ENCODE peak calls at places on chromosomes 11 and 22, in eight cellular contexts. One of them, this sample, is unnamed.

GRCh38 chr22:28822930-28823481 is 22.6 kb upstream of the XBP1 start:
- DNase-seq in WTC11: no peak
- DNase-seq in naive B cell: no peak
- DNase-seq in activated naive CD8-positive, alpha-beta T cell treated with anti-CD3 and anti-CD28 coated beads, Interleukin-2, amount 50 U/mL, for 24 hours: no peak
- DNase-seq in fibroblast of the conjunctiva: no peak
- DNase-seq in T-helper 2 cell: no peak
- DNase-seq in IMR-90: no peak
- DNase-seq in H7: no peak
- DNase-seq in this sample: no peak

GRCh38 chr11:433641-434040 is 8.2 kb downstream of the ANO9 start:
- DNase-seq in T-helper 2 cell: no peak
- DNase-seq in fibroblast of the conjunctiva: no peak
- DNase-seq in H7: no peak
- DNase-seq in naive B cell: no peak
- DNase-seq in IMR-90: no peak
- DNase-seq in WTC11: no peak
- DNase-seq in activated naive CD8-positive, alpha-beta T cell treated with anti-CD3 and anti-CD28 coated beads, Interleukin-2, amount 50 U/mL, for 24 hours: no peak
- DNase-seq in this sample: no peak

GRCh38 chr11:116424615-116425261 is 348.0 kb downstream of the BUD13 start:
- DNase-seq in T-helper 2 cell: no peak
- DNase-seq in naive B cell: no peak
- DNase-seq in WTC11: no peak
- DNase-seq in IMR-90: no peak
- DNase-seq in activated naive CD8-positive, alpha-beta T cell treated with anti-CD3 and anti-CD28 coated beads, Interleukin-2, amount 50 U/mL, for 24 hours: no peak
- DNase-seq in fibroblast of the conjunctiva: no peak
- DNase-seq in H7: no peak
- DNase-seq in this sample: no peak

GRCh38 chr22:46664301-46664855 is 44.2 kb downstream of the GRAMD4 start:
- DNase-seq in IMR-90: no peak
- DNase-seq in H7: no peak
- DNase-seq in naive B cell: no peak
- DNase-seq in activated naive CD8-positive, alpha-beta T cell treated with anti-CD3 and anti-CD28 coated beads, Interleukin-2, amount 50 U/mL, for 24 hours: no peak
- DNase-seq in WTC11: no peak
- DNase-seq in fibroblast of the conjunctiva: no peak
- DNase-seq in T-helper 2 cell: no peak
- DNase-seq in this sample: no peak

GRCh38 chr22:30490399-30490798 is 15.1 kb downstream of the SEC14L4 start:
- DNase-seq in H7: peak
- DNase-seq in T-helper 2 cell: no peak
- DNase-seq in activated naive CD8-positive, alpha-beta T cell treated with anti-CD3 and anti-CD28 coated beads, Interleukin-2, amount 50 U/mL, for 24 hours: no peak
- DNase-seq in fibroblast of the conjunctiva: no peak
- DNase-seq in naive B cell: no peak
- DNase-seq in WTC11: peak
- DNase-seq in IMR-90: no peak
- DNase-seq in this sample: no peak

GRCh38 chr11:3085052-3085451 is 27.8 kb upstream of the CARS1 start:
- DNase-seq in H7: no peak
- DNase-seq in T-helper 2 cell: no peak
- DNase-seq in naive B cell: no peak
- DNase-seq in activated naive CD8-positive, alpha-beta T cell treated with anti-CD3 and anti-CD28 coated beads, Interleukin-2, amount 50 U/mL, for 24 hours: no peak
- DNase-seq in fibroblast of the conjunctiva: no peak
- DNase-seq in IMR-90: no peak
- DNase-seq in WTC11: no peak
- DNase-seq in this sample: no peak

GRCh38 chr11:78295347-78295746 is 106.6 kb downstream of the USP35 start:
- DNase-seq in H7: no peak
- DNase-seq in fibroblast of the conjunctiva: no peak
- DNase-seq in naive B cell: no peak
- DNase-seq in T-helper 2 cell: no peak
- DNase-seq in activated naive CD8-positive, alpha-beta T cell treated with anti-CD3 and anti-CD28 coated beads, Interleukin-2, amount 50 U/mL, for 24 hours: no peak
- DNase-seq in WTC11: no peak
- DNase-seq in IMR-90: no peak
- DNase-seq in this sample: no peak

GRCh38 chr11:114110123-114110522 is 50.6 kb downstream of the ZBTB16 start:
- DNase-seq in activated naive CD8-positive, alpha-beta T cell treated with anti-CD3 and anti-CD28 coated beads, Interleukin-2, amount 50 U/mL, for 24 hours: no peak
- DNase-seq in H7: no peak
- DNase-seq in fibroblast of the conjunctiva: no peak
- DNase-seq in WTC11: no peak
- DNase-seq in naive B cell: no peak
- DNase-seq in T-helper 2 cell: no peak
- DNase-seq in IMR-90: no peak
- DNase-seq in this sample: no peak

GRCh38 chr11:60801194-60801593 is 16.1 kb downstream of the MS4A10 start:
- DNase-seq in fibroblast of the conjunctiva: no peak
- DNase-seq in naive B cell: no peak
- DNase-seq in T-helper 2 cell: no peak
- DNase-seq in H7: no peak
- DNase-seq in IMR-90: no peak
- DNase-seq in WTC11: no peak
- DNase-seq in activated naive CD8-positive, alpha-beta T cell treated with anti-CD3 and anti-CD28 coated beads, Interleukin-2, amount 50 U/mL, for 24 hours: no peak
- DNase-seq in this sample: no peak

GRCh38 chr22:38068641-38069371 is 11.6 kb downstream of the PICK1 start:
- DNase-seq in WTC11: no peak
- DNase-seq in H7: peak
- DNase-seq in IMR-90: no peak
- DNase-seq in fibroblast of the conjunctiva: no peak
- DNase-seq in T-helper 2 cell: no peak
- DNase-seq in activated naive CD8-positive, alpha-beta T cell treated with anti-CD3 and anti-CD28 coated beads, Interleukin-2, amount 50 U/mL, for 24 hours: no peak
- DNase-seq in naive B cell: no peak
- DNase-seq in this sample: no peak

GRCh38 chr11:18145837-18146236 is 13.5 kb downstream of the MRGPRX3 start:
- DNase-seq in WTC11: no peak
- DNase-seq in fibroblast of the conjunctiva: no peak
- DNase-seq in H7: no peak
- DNase-seq in T-helper 2 cell: no peak
- DNase-seq in IMR-90: no peak
- DNase-seq in activated naive CD8-positive, alpha-beta T cell treated with anti-CD3 and anti-CD28 coated beads, Interleukin-2, amount 50 U/mL, for 24 hours: no peak
- DNase-seq in naive B cell: no peak
- DNase-seq in this sample: no peak

GRCh38 chr11:128367573-128367972 is 219.8 kb downstream of the ETS1 start:
- DNase-seq in IMR-90: no peak
- DNase-seq in T-helper 2 cell: no peak
- DNase-seq in H7: no peak
- DNase-seq in fibroblast of the conjunctiva: no peak
- DNase-seq in activated naive CD8-positive, alpha-beta T cell treated with anti-CD3 and anti-CD28 coated beads, Interleukin-2, amount 50 U/mL, for 24 hours: no peak
- DNase-seq in naive B cell: peak
- DNase-seq in WTC11: no peak
- DNase-seq in this sample: no peak

GRCh38 chr22:49727191-49727880 is 100.3 kb downstream of the BRD1 start:
- DNase-seq in naive B cell: no peak
- DNase-seq in WTC11: no peak
- DNase-seq in T-helper 2 cell: no peak
- DNase-seq in activated naive CD8-positive, alpha-beta T cell treated with anti-CD3 and anti-CD28 coated beads, Interleukin-2, amount 50 U/mL, for 24 hours: no peak
- DNase-seq in H7: peak
- DNase-seq in IMR-90: no peak
- DNase-seq in fibroblast of the conjunctiva: no peak
- DNase-seq in this sample: no peak

GRCh38 chr22:20402960-20403778 is 9.2 kb downstream of the ZNF74 start:
- DNase-seq in WTC11: no peak
- DNase-seq in naive B cell: no peak
- DNase-seq in H7: peak
- DNase-seq in fibroblast of the conjunctiva: no peak
- DNase-seq in IMR-90: no peak
- DNase-seq in activated naive CD8-positive, alpha-beta T cell treated with anti-CD3 and anti-CD28 coated beads, Interleukin-2, amount 50 U/mL, for 24 hours: no peak
- DNase-seq in T-helper 2 cell: no peak
- DNase-seq in this sample: no peak

GRCh38 chr11:82718307-82718706 is 15.4 kb downstream of the FAM181B start:
- DNase-seq in H7: peak
- DNase-seq in fibroblast of the conjunctiva: peak
- DNase-seq in naive B cell: peak
- DNase-seq in T-helper 2 cell: no peak
- DNase-seq in IMR-90: peak
- DNase-seq in activated naive CD8-positive, alpha-beta T cell treated with anti-CD3 and anti-CD28 coated beads, Interleukin-2, amount 50 U/mL, for 24 hours: no peak
- DNase-seq in WTC11: peak
- DNase-seq in this sample: peak

GRCh38 chr11:71247551-71248250 is 4.7 kb downstream of the SHANK2 start:
- DNase-seq in WTC11: peak
- DNase-seq in IMR-90: no peak
- DNase-seq in fibroblast of the conjunctiva: no peak
- DNase-seq in activated naive CD8-positive, alpha-beta T cell treated with anti-CD3 and anti-CD28 coated beads, Interleukin-2, amount 50 U/mL, for 24 hours: no peak
- DNase-seq in H7: peak
- DNase-seq in naive B cell: no peak
- DNase-seq in T-helper 2 cell: no peak
- DNase-seq in this sample: no peak

GRCh38 chr11:124890701-124891389 is 6.8 kb downstream of the ROBO4 start:
- DNase-seq in activated naive CD8-positive, alpha-beta T cell treated with anti-CD3 and anti-CD28 coated beads, Interleukin-2, amount 50 U/mL, for 24 hours: no peak
- DNase-seq in T-helper 2 cell: no peak
- DNase-seq in WTC11: no peak
- DNase-seq in naive B cell: no peak
- DNase-seq in H7: peak
- DNase-seq in IMR-90: no peak
- DNase-seq in fibroblast of the conjunctiva: no peak
- DNase-seq in this sample: no peak

GRCh38 chr11:66883021-66883968 is 26.4 kb downstream of the LRFN4 start:
- DNase-seq in fibroblast of the conjunctiva: no peak
- DNase-seq in H7: peak
- DNase-seq in IMR-90: peak
- DNase-seq in WTC11: peak
- DNase-seq in T-helper 2 cell: peak
- DNase-seq in activated naive CD8-positive, alpha-beta T cell treated with anti-CD3 and anti-CD28 coated beads, Interleukin-2, amount 50 U/mL, for 24 hours: peak
- DNase-seq in naive B cell: peak
- DNase-seq in this sample: no peak

GRCh38 chr22:20025401-20026203 is 4.7 kb downstream of the TANGO2 start:
- DNase-seq in fibroblast of the conjunctiva: no peak
- DNase-seq in activated naive CD8-positive, alpha-beta T cell treated with anti-CD3 and anti-CD28 coated beads, Interleukin-2, amount 50 U/mL, for 24 hours: no peak
- DNase-seq in WTC11: no peak
- DNase-seq in H7: no peak
- DNase-seq in T-helper 2 cell: no peak
- DNase-seq in IMR-90: no peak
- DNase-seq in naive B cell: no peak
- DNase-seq in this sample: no peak

GRCh38 chr22:38007330-38007902 is 23.1 kb upstream of the SOX10 start:
- DNase-seq in fibroblast of the conjunctiva: no peak
- DNase-seq in activated naive CD8-positive, alpha-beta T cell treated with anti-CD3 and anti-CD28 coated beads, Interleukin-2, amount 50 U/mL, for 24 hours: no peak
- DNase-seq in H7: no peak
- DNase-seq in WTC11: no peak
- DNase-seq in IMR-90: no peak
- DNase-seq in naive B cell: no peak
- DNase-seq in T-helper 2 cell: no peak
- DNase-seq in this sample: no peak

GRCh38 chr11:10414659-10415058 is 40.4 kb upstream of the AMPD3 start:
- DNase-seq in fibroblast of the conjunctiva: no peak
- DNase-seq in WTC11: no peak
- DNase-seq in IMR-90: peak
- DNase-seq in activated naive CD8-positive, alpha-beta T cell treated with anti-CD3 and anti-CD28 coated beads, Interleukin-2, amount 50 U/mL, for 24 hours: no peak
- DNase-seq in T-helper 2 cell: no peak
- DNase-seq in naive B cell: peak
- DNase-seq in H7: no peak
- DNase-seq in this sample: no peak

GRCh38 chr11:133936551-133936950 is 20.2 kb downstream of the IGSF9B start:
- DNase-seq in fibroblast of the conjunctiva: no peak
- DNase-seq in H7: no peak
- DNase-seq in activated naive CD8-positive, alpha-beta T cell treated with anti-CD3 and anti-CD28 coated beads, Interleukin-2, amount 50 U/mL, for 24 hours: no peak
- DNase-seq in WTC11: no peak
- DNase-seq in T-helper 2 cell: no peak
- DNase-seq in naive B cell: no peak
- DNase-seq in IMR-90: no peak
- DNase-seq in this sample: no peak

GRCh38 chr11:19728436-19728835 is 15.8 kb downstream of the NAV2 start:
- DNase-seq in H7: no peak
- DNase-seq in T-helper 2 cell: no peak
- DNase-seq in fibroblast of the conjunctiva: no peak
- DNase-seq in naive B cell: no peak
- DNase-seq in WTC11: no peak
- DNase-seq in activated naive CD8-positive, alpha-beta T cell treated with anti-CD3 and anti-CD28 coated beads, Interleukin-2, amount 50 U/mL, for 24 hours: no peak
- DNase-seq in IMR-90: peak
- DNase-seq in this sample: no peak

GRCh38 chr11:132220464-132220863 is 850.0 kb downstream of the NTM start:
- DNase-seq in fibroblast of the conjunctiva: peak
- DNase-seq in activated naive CD8-positive, alpha-beta T cell treated with anti-CD3 and anti-CD28 coated beads, Interleukin-2, amount 50 U/mL, for 24 hours: no peak
- DNase-seq in H7: no peak
- DNase-seq in WTC11: no peak
- DNase-seq in IMR-90: peak
- DNase-seq in T-helper 2 cell: no peak
- DNase-seq in naive B cell: no peak
- DNase-seq in this sample: peak

GRCh38 chr22:18109410-18110193 is 1.0 kb upstream of the TUBA8 start:
- DNase-seq in WTC11: no peak
- DNase-seq in activated naive CD8-positive, alpha-beta T cell treated with anti-CD3 and anti-CD28 coated beads, Interleukin-2, amount 50 U/mL, for 24 hours: no peak
- DNase-seq in T-helper 2 cell: no peak
- DNase-seq in fibroblast of the conjunctiva: no peak
- DNase-seq in IMR-90: no peak
- DNase-seq in naive B cell: no peak
- DNase-seq in H7: peak
- DNase-seq in this sample: no peak

GRCh38 chr22:39266398-39267030 is 21.7 kb upstream of the PDGFB start:
- DNase-seq in fibroblast of the conjunctiva: no peak
- DNase-seq in H7: no peak
- DNase-seq in WTC11: no peak
- DNase-seq in naive B cell: no peak
- DNase-seq in activated naive CD8-positive, alpha-beta T cell treated with anti-CD3 and anti-CD28 coated beads, Interleukin-2, amount 50 U/mL, for 24 hours: peak
- DNase-seq in IMR-90: peak
- DNase-seq in T-helper 2 cell: no peak
- DNase-seq in this sample: no peak

GRCh38 chr22:32714458-32715250 is 86.9 kb upstream of the TIMP3 start:
- DNase-seq in activated naive CD8-positive, alpha-beta T cell treated with anti-CD3 and anti-CD28 coated beads, Interleukin-2, amount 50 U/mL, for 24 hours: no peak
- DNase-seq in T-helper 2 cell: no peak
- DNase-seq in fibroblast of the conjunctiva: no peak
- DNase-seq in WTC11: no peak
- DNase-seq in naive B cell: no peak
- DNase-seq in H7: no peak
- DNase-seq in IMR-90: no peak
- DNase-seq in this sample: no peak

GRCh38 chr11:127986073-127986472 is 601.3 kb downstream of the ETS1 start:
- DNase-seq in H7: no peak
- DNase-seq in IMR-90: no peak
- DNase-seq in WTC11: no peak
- DNase-seq in activated naive CD8-positive, alpha-beta T cell treated with anti-CD3 and anti-CD28 coated beads, Interleukin-2, amount 50 U/mL, for 24 hours: no peak
- DNase-seq in fibroblast of the conjunctiva: no peak
- DNase-seq in naive B cell: no peak
- DNase-seq in T-helper 2 cell: no peak
- DNase-seq in this sample: no peak

GRCh38 chr11:104127828-104128227 is 36.1 kb downstream of the PDGFD start:
- DNase-seq in fibroblast of the conjunctiva: peak
- DNase-seq in naive B cell: no peak
- DNase-seq in T-helper 2 cell: no peak
- DNase-seq in activated naive CD8-positive, alpha-beta T cell treated with anti-CD3 and anti-CD28 coated beads, Interleukin-2, amount 50 U/mL, for 24 hours: no peak
- DNase-seq in IMR-90: peak
- DNase-seq in H7: no peak
- DNase-seq in WTC11: no peak
- DNase-seq in this sample: no peak